ENCODE peak calls at places on chromosomes 12 and 14, in eight cellular contexts. Q is naive B cell, W is transverse colon, V is AG04450, K is adrenal gland, F is fibroblast of villous mesenchyme, D is T-helper 9 cell, Z is aorta. B is an unnamed sample.

GRCh38 chr14:85991156-85991555 is 461.2 kb downstream of the FLRT2 start:
- DNase-seq in Q (no peak), W (no peak), V (no peak), K (no peak), F (peak), D (no peak), Z (no peak), B (no peak)

GRCh38 chr12:120539303-120539702 is 5.1 kb downstream of the RNF10 start:
- DNase-seq in Q (no peak), W (no peak), V (no peak), K (no peak), F (peak), D (no peak), Z (no peak), B (no peak)

GRCh38 chr14:92897922-92898599 is 24.9 kb upstream of the CHGA start:
- DNase-seq in Q (no peak), W (no peak), V (no peak), K (no peak), F (no peak), D (no peak), Z (no peak), B (no peak)

GRCh38 chr12:124609041-124609984 is 41.9 kb upstream of the NCOR2 start:
- DNase-seq in Q (peak), W (peak), V (no peak), K (peak), F (peak), D (peak), Z (peak), B (peak)

GRCh38 chr14:74656964-74657363 is 44.9 kb upstream of the LTBP2 start:
- DNase-seq in Q (no peak), W (no peak), V (no peak), K (no peak), F (no peak), D (no peak), Z (no peak), B (no peak)

GRCh38 chr12:89316705-89317139 is 35.6 kb downstream of the DUSP6 start:
- DNase-seq in Q (no peak), W (no peak), V (no peak), K (no peak), F (peak), D (no peak), Z (no peak), B (no peak)

GRCh38 chr12:52870361-52871290 is 21.8 kb upstream of the KRT78 start:
- DNase-seq in Q (peak), W (peak), V (no peak), K (peak), F (peak), D (peak), Z (peak), B (no peak)

GRCh38 chr14:75125617-75126016 is 1.2 kb downstream of the NEK9 start:
- DNase-seq in Q (no peak), W (no peak), V (no peak), K (no peak), F (peak), D (no peak), Z (no peak), B (no peak)

GRCh38 chr14:24080888-24081738 is 9.8 kb downstream of the CPNE6 start:
- DNase-seq in Q (peak), W (peak), V (no peak), K (peak), F (peak), D (peak), Z (peak), B (peak)

GRCh38 chr14:30603402-30603801 is 18.7 kb upstream of the SCFD1 start:
- DNase-seq in Q (no peak), W (no peak), V (no peak), K (no peak), F (no peak), D (no peak), Z (no peak), B (no peak)

GRCh38 chr12:44294649-44295048 is 458.8 kb downstream of the TMEM117 start:
- DNase-seq in Q (no peak), W (no peak), V (no peak), K (no peak), F (no peak), D (no peak), Z (no peak), B (no peak)

GRCh38 chr12:45415393-45415817 is 199.5 kb downstream of the ANO6 start:
- DNase-seq in Q (no peak), W (no peak), V (peak), K (peak), F (peak), D (no peak), Z (peak), B (no peak)

GRCh38 chr12:55631743-55632142 is 4.9 kb upstream of the OR10P1 start:
- DNase-seq in Q (no peak), W (no peak), V (no peak), K (no peak), F (no peak), D (no peak), Z (no peak), B (no peak)

GRCh38 chr12:106119301-106119700 is 19.5 kb downstream of the NUAK1 start:
- DNase-seq in Q (no peak), W (no peak), V (no peak), K (no peak), F (no peak), D (no peak), Z (no peak), B (no peak)

GRCh38 chr12:131981388-131981787 is 31.6 kb downstream of the EP400 start:
- DNase-seq in Q (no peak), W (no peak), V (no peak), K (no peak), F (no peak), D (no peak), Z (no peak), B (no peak)

GRCh38 chr14:49405291-49405690 is 180.9 kb downstream of the RPS29 start:
- DNase-seq in Q (no peak), W (no peak), V (peak), K (peak), F (peak), D (no peak), Z (no peak), B (no peak)

GRCh38 chr12:105860556-105861207 is 278.1 kb downstream of the NUAK1 start:
- DNase-seq in Q (no peak), W (no peak), V (no peak), K (no peak), F (no peak), D (no peak), Z (no peak), B (peak)

GRCh38 chr12:11798856-11799530 is 149.5 kb downstream of the ETV6 start:
- DNase-seq in Q (no peak), W (no peak), V (peak), K (peak), F (peak), D (no peak), Z (no peak), B (no peak)

B was measured in Caco-2.